ENCODE peak calls at places on chromosomes 13 and 19, in four cellular contexts. Y is transverse colon, D is adipocyte, M is MG63. G is an unnamed sample. For H3K9me3, the result is how much of the 10 kb centered on the place peaks cover.

GRCh38 chr13:29543230-29544215 is 52.0 kb downstream of the SLC7A1 start:
- DNase-seq in Y (no peak), D (peak), M (peak), G (no peak)

GRCh38 chr19:53792721-53793433 is 31.2 kb downstream of the NLRP12 start:
- DNase-seq in Y (peak), D (peak), M (peak), G (peak)

GRCh38 chr19:3304871-3305423 is 61.4 kb upstream of the NFIC start:
- DNase-seq in Y (peak), D (peak), M (peak), G (peak)

GRCh38 chr19:52270266-52270885 is 989 bp downstream of the ZNF766 start:
- DNase-seq in Y (peak), D (peak), M (peak), G (no peak)

GRCh38 chr19:51256053-51256682 is 5.3 kb downstream of the SIGLECL1 start:
- DNase-seq in Y (no peak), D (no peak), M (no peak), G (no peak)

GRCh38 chr19:33906578-33907335 is 110.1 kb downstream of the KCTD15 start:
- DNase-seq in Y (no peak), D (no peak), M (no peak), G (no peak)

GRCh38 chr19:33376423-33376822 is 2.9 kb downstream of the CEBPG start:
- DNase-seq in Y (peak), D (peak), M (peak), G (no peak)

GRCh38 chr19:35408284-35409171 is 37.7 kb downstream of the GPR42 start:
- DNase-seq in Y (no peak), D (no peak), M (no peak), G (no peak)

GRCh38 chr13:78326608-78327007 is 276.7 kb downstream of the POU4F1 start:
- DNase-seq in Y (no peak), D (no peak), M (peak), G (no peak)

GRCh38 chr19:17949956-17950309 is 17.0 kb upstream of the KCNN1 start:
- DNase-seq in Y (no peak), D (no peak), M (no peak), G (no peak)

GRCh38 chr13:111906816-111907215 is 160.1 kb upstream of the SOX1 start:
- DNase-seq in Y (no peak), D (no peak), M (no peak), G (no peak)

GRCh38 chr19:15644816-15645215 is 4.1 kb downstream of the CYP4F3 start:
- DNase-seq in Y (no peak), D (no peak), M (no peak), G (no peak)

GRCh38 chr19:15642807-15643206 is 2.1 kb downstream of the CYP4F3 start:
- DNase-seq in Y (no peak), D (no peak), M (no peak), G (no peak)

GRCh38 chr19:15643387-15643786 is 2.7 kb downstream of the CYP4F3 start:
- DNase-seq in Y (no peak), D (no peak), M (no peak), G (no peak)

GRCh38 chr19:15641901-15642491 is 1.3 kb downstream of the CYP4F3 start:
- DNase-seq in Y (no peak), D (no peak), M (no peak), G (no peak)

DNA sequence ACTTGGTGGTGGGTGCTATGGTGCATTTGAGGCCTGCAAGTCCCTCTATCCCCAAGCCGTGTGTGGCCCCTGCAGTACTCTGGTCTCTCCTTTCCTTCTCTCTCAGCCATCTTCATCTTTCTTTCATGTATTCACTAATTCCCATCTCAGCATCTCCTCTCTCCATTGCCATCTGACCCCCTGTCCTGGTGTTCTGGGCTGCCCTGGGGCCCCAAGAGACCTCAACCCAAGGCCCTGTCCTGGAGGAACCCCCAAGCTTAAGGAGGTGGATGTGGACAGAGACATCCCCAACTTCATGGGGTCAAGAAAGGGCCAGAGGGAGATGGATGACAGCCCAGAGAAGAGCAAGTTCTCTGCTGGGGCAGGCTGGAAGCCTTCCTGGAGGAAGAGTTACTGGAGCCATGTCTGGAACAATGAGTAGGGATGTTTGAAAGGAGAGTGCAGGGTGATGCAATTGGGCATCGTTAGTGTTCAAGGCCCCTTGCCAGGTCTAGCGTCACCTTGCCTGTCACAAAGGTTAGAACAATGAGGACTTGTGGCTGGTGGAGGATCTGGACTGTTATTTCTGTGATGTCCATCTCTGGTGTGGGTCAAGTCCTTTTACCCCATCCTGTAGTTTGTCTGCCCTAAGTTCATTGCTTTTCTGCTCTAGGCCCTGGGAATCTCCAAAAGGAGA is 3.5 kb downstream of the CYP4F3 start:
- DNase-seq in Y (no peak), D (no peak), M (no peak), G (no peak)
- H3K9me3 ChIP-seq in Y (under half), D (under half), M (under half), G (under half)

GRCh38 chr19:50046649-50047503 is 21.1 kb downstream of the ZNF473 start:
- DNase-seq in Y (peak), D (peak), M (no peak), G (peak)
- H3K9me3 ChIP-seq in Y (under half), D (under half), M (half or more), G (under half)

DNA sequence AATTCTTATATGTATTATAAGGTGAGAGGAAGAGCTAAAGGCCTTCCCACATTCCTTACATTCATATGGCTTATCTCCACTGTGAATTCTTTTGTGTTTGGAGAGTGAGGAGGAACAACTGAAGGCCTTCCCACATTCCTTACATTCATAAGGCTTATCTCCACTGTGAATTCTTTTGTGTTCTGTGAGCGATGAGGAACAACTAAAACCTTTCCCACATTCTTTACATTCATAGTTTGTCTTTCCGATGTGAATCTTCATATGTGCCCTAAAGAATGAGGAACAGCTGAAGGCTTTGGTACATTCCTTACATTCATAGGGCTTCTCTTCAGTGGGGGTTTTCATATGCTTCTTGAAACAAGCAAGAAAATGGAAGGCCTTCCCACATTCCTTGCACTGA is 13.3 kb downstream of the ZNF699 start:
- DNase-seq in Y (no peak), D (no peak), M (no peak), G (no peak)
- H3K9me3 ChIP-seq in Y (half or more), D (half or more), M (half or more), G (half or more)

GRCh38 chr19:42246869-42247630 is 4.6 kb upstream of the GSK3A start:
- DNase-seq in Y (no peak), D (no peak), M (no peak), G (no peak)
- H3K9me3 ChIP-seq in Y (under half), D (under half), M (under half), G (under half)

GRCh38 chr19:16324384-16325160 is at the start of gene KLF2:
- DNase-seq in Y (peak), D (peak), M (peak), G (peak)

GRCh38 chr19:16325671-16326400 is 1.2 kb downstream of the KLF2 start:
- DNase-seq in Y (peak), D (peak), M (peak), G (peak)

GRCh38 chr19:16325161-16325527 is 518 bp downstream of the KLF2 start:
- DNase-seq in Y (peak), D (peak), M (peak), G (peak)

GRCh38 chr19:16323532-16323931 is 1.1 kb upstream of the KLF2 start:
- DNase-seq in Y (no peak), D (no peak), M (no peak), G (no peak)

GRCh38 chr19:16324064-16324383 is 602 bp upstream of the KLF2 start:
- DNase-seq in Y (no peak), D (no peak), M (no peak), G (no peak)
- H3K9me3 ChIP-seq in Y (under half), D (under half), M (under half), G (under half)

GRCh38 chr19:36894849-36895383 is 21.2 kb downstream of the ZNF829 start:
- DNase-seq in Y (no peak), D (no peak), M (no peak), G (no peak)

DNA sequence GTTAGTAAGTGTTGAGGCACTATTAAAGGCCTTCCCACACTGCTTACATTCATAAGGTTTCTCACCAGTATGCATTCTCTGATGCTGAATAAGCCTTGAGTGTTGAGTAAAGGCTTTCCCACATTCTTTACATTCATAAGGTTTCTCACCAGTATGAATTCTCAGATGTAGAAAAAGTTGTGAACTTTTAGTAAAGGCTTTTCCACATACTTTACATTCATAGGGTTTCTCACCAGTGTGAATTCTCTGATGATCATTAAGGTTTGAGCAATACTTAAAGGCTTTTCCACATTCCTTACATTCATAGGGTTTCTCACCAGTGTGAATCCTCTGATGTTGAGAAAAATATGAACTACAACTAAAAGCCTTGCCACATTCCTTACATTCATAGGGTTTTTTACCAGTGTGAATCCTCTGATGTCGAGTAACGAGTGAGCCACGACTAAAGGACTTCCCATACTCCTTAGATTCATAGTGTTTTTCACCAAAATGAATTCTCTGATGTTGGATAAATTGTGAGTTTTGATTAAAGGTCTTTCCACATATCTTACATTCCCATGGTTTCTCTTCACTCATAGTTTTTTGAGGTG is 24.2 kb downstream of the ZNF829 start:
- DNase-seq in Y (no peak), D (no peak), M (no peak), G (no peak)
- H3K9me3 ChIP-seq in Y (half or more), D (half or more), M (under half), G (half or more)

GRCh38 chr19:12265921-12266704 is 28.6 kb downstream of the ZNF44 start:
- DNase-seq in Y (no peak), D (no peak), M (no peak), G (no peak)
- H3K9me3 ChIP-seq in Y (half or more), D (half or more), M (under half), G (under half)

DNA sequence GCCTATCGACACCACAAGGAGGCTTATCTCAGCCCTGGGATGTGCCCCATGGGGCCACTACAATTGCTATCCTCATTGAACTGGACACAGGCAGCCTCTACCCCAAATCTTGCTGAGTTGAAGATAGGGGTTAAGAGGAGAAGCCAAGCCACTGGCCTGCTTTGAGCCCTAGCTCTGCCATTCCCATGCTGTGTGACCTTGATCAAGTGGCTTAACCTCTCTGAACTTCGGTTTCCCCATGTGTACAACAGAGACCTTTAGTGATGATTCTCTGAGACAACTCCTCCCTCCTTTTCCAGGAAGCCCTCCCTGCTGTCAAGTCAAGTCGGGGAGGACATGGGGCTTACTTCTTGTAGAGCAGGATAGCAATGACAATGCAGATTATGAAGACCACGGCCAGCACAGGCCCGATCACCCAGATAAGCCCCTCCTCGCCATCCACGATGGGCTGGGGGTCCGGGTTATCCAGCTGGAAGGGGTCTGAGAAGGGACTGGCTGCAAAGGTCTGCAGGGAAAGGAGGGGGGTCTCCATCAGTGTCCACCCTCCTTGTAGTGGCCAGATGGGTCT is 121.6 kb downstream of the PTPRS start:
- DNase-seq in Y (no peak), D (no peak), M (no peak), G (no peak)
- H3K9me3 ChIP-seq in Y (under half), D (under half), M (under half), G (under half)

G was measured in T-helper 17 cell.